ENCODE peak calls at places on chromosome X, in four cellular contexts. One of them, this sample, is unnamed.

GRCh38 chrX:100089724-100090123 is 320.3 kb downstream of the PCDH19 start:
- DNase-seq in T-helper 9 cell: no peak
- DNase-seq in activated CD8-positive, alpha-beta memory T cell treated with anti-CD3 and anti-CD28 coated beads, Interleukin-2, amount 50 U/mL, for 4 hours: no peak
- DNase-seq in activated naive CD4-positive, alpha-beta T cell treated with anti-CD3 and anti-CD28 coated beads, Interleukin-2, amount 50 U/mL, for 16 hours: no peak
- DNase-seq in this sample: no peak

GRCh38 chrX:131830400-131831184 is 192.5 kb upstream of the STK26 start:
- DNase-seq in T-helper 9 cell: no peak
- DNase-seq in activated CD8-positive, alpha-beta memory T cell treated with anti-CD3 and anti-CD28 coated beads, Interleukin-2, amount 50 U/mL, for 4 hours: peak
- DNase-seq in activated naive CD4-positive, alpha-beta T cell treated with anti-CD3 and anti-CD28 coated beads, Interleukin-2, amount 50 U/mL, for 16 hours: peak
- DNase-seq in this sample: peak

GRCh38 chrX:47283015-47283771 is 50.4 kb downstream of the USP11 start:
- DNase-seq in T-helper 9 cell: no peak
- DNase-seq in activated CD8-positive, alpha-beta memory T cell treated with anti-CD3 and anti-CD28 coated beads, Interleukin-2, amount 50 U/mL, for 4 hours: no peak
- DNase-seq in activated naive CD4-positive, alpha-beta T cell treated with anti-CD3 and anti-CD28 coated beads, Interleukin-2, amount 50 U/mL, for 16 hours: no peak
- DNase-seq in this sample: no peak

GRCh38 chrX:135086197-135086854 is 34.0 kb downstream of the ETDB start:
- DNase-seq in T-helper 9 cell: no peak
- DNase-seq in activated CD8-positive, alpha-beta memory T cell treated with anti-CD3 and anti-CD28 coated beads, Interleukin-2, amount 50 U/mL, for 4 hours: no peak
- DNase-seq in activated naive CD4-positive, alpha-beta T cell treated with anti-CD3 and anti-CD28 coated beads, Interleukin-2, amount 50 U/mL, for 16 hours: peak
- DNase-seq in this sample: peak

GRCh38 chrX:27728291-27728690 is 79.5 kb upstream of the MAGEB10 start:
- DNase-seq in T-helper 9 cell: no peak
- DNase-seq in activated CD8-positive, alpha-beta memory T cell treated with anti-CD3 and anti-CD28 coated beads, Interleukin-2, amount 50 U/mL, for 4 hours: no peak
- DNase-seq in activated naive CD4-positive, alpha-beta T cell treated with anti-CD3 and anti-CD28 coated beads, Interleukin-2, amount 50 U/mL, for 16 hours: no peak
- DNase-seq in this sample: no peak

GRCh38 chrX:102697506-102697905 is 14.7 kb upstream of the GPRASP2 start:
- DNase-seq in T-helper 9 cell: no peak
- DNase-seq in activated CD8-positive, alpha-beta memory T cell treated with anti-CD3 and anti-CD28 coated beads, Interleukin-2, amount 50 U/mL, for 4 hours: no peak
- DNase-seq in activated naive CD4-positive, alpha-beta T cell treated with anti-CD3 and anti-CD28 coated beads, Interleukin-2, amount 50 U/mL, for 16 hours: no peak
- DNase-seq in this sample: no peak

GRCh38 chrX:150225266-150225665 is 137.9 kb upstream of the MAMLD1 start:
- DNase-seq in T-helper 9 cell: no peak
- DNase-seq in activated CD8-positive, alpha-beta memory T cell treated with anti-CD3 and anti-CD28 coated beads, Interleukin-2, amount 50 U/mL, for 4 hours: no peak
- DNase-seq in activated naive CD4-positive, alpha-beta T cell treated with anti-CD3 and anti-CD28 coated beads, Interleukin-2, amount 50 U/mL, for 16 hours: no peak
- DNase-seq in this sample: no peak

GRCh38 chrX:124504106-124504983 is 158.0 kb downstream of the SH2D1A start:
- DNase-seq in T-helper 9 cell: no peak
- DNase-seq in activated CD8-positive, alpha-beta memory T cell treated with anti-CD3 and anti-CD28 coated beads, Interleukin-2, amount 50 U/mL, for 4 hours: no peak
- DNase-seq in activated naive CD4-positive, alpha-beta T cell treated with anti-CD3 and anti-CD28 coated beads, Interleukin-2, amount 50 U/mL, for 16 hours: no peak
- DNase-seq in this sample: no peak

GRCh38 chrX:53135581-53135980 is 41.6 kb downstream of the KANTR start:
- DNase-seq in T-helper 9 cell: no peak
- DNase-seq in activated CD8-positive, alpha-beta memory T cell treated with anti-CD3 and anti-CD28 coated beads, Interleukin-2, amount 50 U/mL, for 4 hours: no peak
- DNase-seq in activated naive CD4-positive, alpha-beta T cell treated with anti-CD3 and anti-CD28 coated beads, Interleukin-2, amount 50 U/mL, for 16 hours: no peak
- DNase-seq in this sample: no peak

GRCh38 chrX:153640736-153641574 is 6.0 kb upstream of the DUSP9 start:
- DNase-seq in T-helper 9 cell: no peak
- DNase-seq in activated CD8-positive, alpha-beta memory T cell treated with anti-CD3 and anti-CD28 coated beads, Interleukin-2, amount 50 U/mL, for 4 hours: no peak
- DNase-seq in activated naive CD4-positive, alpha-beta T cell treated with anti-CD3 and anti-CD28 coated beads, Interleukin-2, amount 50 U/mL, for 16 hours: no peak
- DNase-seq in this sample: peak

GRCh38 chrX:11437642-11438379 is 144.6 kb downstream of the AMELX start:
- DNase-seq in T-helper 9 cell: no peak
- DNase-seq in activated CD8-positive, alpha-beta memory T cell treated with anti-CD3 and anti-CD28 coated beads, Interleukin-2, amount 50 U/mL, for 4 hours: no peak
- DNase-seq in activated naive CD4-positive, alpha-beta T cell treated with anti-CD3 and anti-CD28 coated beads, Interleukin-2, amount 50 U/mL, for 16 hours: no peak
- DNase-seq in this sample: no peak

GRCh38 chrX:13064599-13065143 is 20.3 kb upstream of the FAM9C start:
- DNase-seq in T-helper 9 cell: no peak
- DNase-seq in activated CD8-positive, alpha-beta memory T cell treated with anti-CD3 and anti-CD28 coated beads, Interleukin-2, amount 50 U/mL, for 4 hours: no peak
- DNase-seq in activated naive CD4-positive, alpha-beta T cell treated with anti-CD3 and anti-CD28 coated beads, Interleukin-2, amount 50 U/mL, for 16 hours: no peak
- DNase-seq in this sample: no peak

GRCh38 chrX:154731203-154731602 is 19.7 kb downstream of the GAB3 start:
- DNase-seq in T-helper 9 cell: no peak
- DNase-seq in activated CD8-positive, alpha-beta memory T cell treated with anti-CD3 and anti-CD28 coated beads, Interleukin-2, amount 50 U/mL, for 4 hours: no peak
- DNase-seq in activated naive CD4-positive, alpha-beta T cell treated with anti-CD3 and anti-CD28 coated beads, Interleukin-2, amount 50 U/mL, for 16 hours: no peak
- DNase-seq in this sample: no peak

GRCh38 chrX:2781226-2781571 is 29.4 kb downstream of the XG start:
- DNase-seq in T-helper 9 cell: no peak
- DNase-seq in activated CD8-positive, alpha-beta memory T cell treated with anti-CD3 and anti-CD28 coated beads, Interleukin-2, amount 50 U/mL, for 4 hours: no peak
- DNase-seq in activated naive CD4-positive, alpha-beta T cell treated with anti-CD3 and anti-CD28 coated beads, Interleukin-2, amount 50 U/mL, for 16 hours: no peak
- DNase-seq in this sample: no peak

GRCh38 chrX:74343970-74344622 is 40.1 kb downstream of the ZCCHC13 start:
- DNase-seq in T-helper 9 cell: peak
- DNase-seq in activated CD8-positive, alpha-beta memory T cell treated with anti-CD3 and anti-CD28 coated beads, Interleukin-2, amount 50 U/mL, for 4 hours: peak
- DNase-seq in activated naive CD4-positive, alpha-beta T cell treated with anti-CD3 and anti-CD28 coated beads, Interleukin-2, amount 50 U/mL, for 16 hours: peak
- DNase-seq in this sample: peak

GRCh38 chrX:65266482-65266881 is 268.1 kb downstream of the LAS1L start:
- DNase-seq in T-helper 9 cell: no peak
- DNase-seq in activated CD8-positive, alpha-beta memory T cell treated with anti-CD3 and anti-CD28 coated beads, Interleukin-2, amount 50 U/mL, for 4 hours: no peak
- DNase-seq in activated naive CD4-positive, alpha-beta T cell treated with anti-CD3 and anti-CD28 coated beads, Interleukin-2, amount 50 U/mL, for 16 hours: no peak
- DNase-seq in this sample: no peak

GRCh38 chrX:110180176-110180927 is 137.5 kb downstream of the AMMECR1 start:
- DNase-seq in T-helper 9 cell: no peak
- DNase-seq in activated CD8-positive, alpha-beta memory T cell treated with anti-CD3 and anti-CD28 coated beads, Interleukin-2, amount 50 U/mL, for 4 hours: no peak
- DNase-seq in activated naive CD4-positive, alpha-beta T cell treated with anti-CD3 and anti-CD28 coated beads, Interleukin-2, amount 50 U/mL, for 16 hours: no peak
- DNase-seq in this sample: no peak

GRCh38 chrX:915427-916234 is 285.0 kb downstream of the SHOX start:
- DNase-seq in T-helper 9 cell: no peak
- DNase-seq in activated CD8-positive, alpha-beta memory T cell treated with anti-CD3 and anti-CD28 coated beads, Interleukin-2, amount 50 U/mL, for 4 hours: no peak
- DNase-seq in activated naive CD4-positive, alpha-beta T cell treated with anti-CD3 and anti-CD28 coated beads, Interleukin-2, amount 50 U/mL, for 16 hours: no peak
- DNase-seq in this sample: no peak

GRCh38 chrX:132171478-132171877 is 43.7 kb upstream of the FRMD7 start:
- DNase-seq in T-helper 9 cell: no peak
- DNase-seq in activated CD8-positive, alpha-beta memory T cell treated with anti-CD3 and anti-CD28 coated beads, Interleukin-2, amount 50 U/mL, for 4 hours: no peak
- DNase-seq in activated naive CD4-positive, alpha-beta T cell treated with anti-CD3 and anti-CD28 coated beads, Interleukin-2, amount 50 U/mL, for 16 hours: no peak
- DNase-seq in this sample: no peak

GRCh38 chrX:349196-349595 is 30.6 kb upstream of the GTPBP6 start:
- DNase-seq in T-helper 9 cell: no peak
- DNase-seq in activated CD8-positive, alpha-beta memory T cell treated with anti-CD3 and anti-CD28 coated beads, Interleukin-2, amount 50 U/mL, for 4 hours: peak
- DNase-seq in activated naive CD4-positive, alpha-beta T cell treated with anti-CD3 and anti-CD28 coated beads, Interleukin-2, amount 50 U/mL, for 16 hours: no peak
- DNase-seq in this sample: no peak

GRCh38 chrX:149497626-149498025 is 7.5 kb downstream of the IDS start:
- DNase-seq in T-helper 9 cell: no peak
- DNase-seq in activated CD8-positive, alpha-beta memory T cell treated with anti-CD3 and anti-CD28 coated beads, Interleukin-2, amount 50 U/mL, for 4 hours: no peak
- DNase-seq in activated naive CD4-positive, alpha-beta T cell treated with anti-CD3 and anti-CD28 coated beads, Interleukin-2, amount 50 U/mL, for 16 hours: no peak
- DNase-seq in this sample: no peak

This sample was measured in Peyer's patch.